ENCODE peak calls at places on chromosome 10, in six cellular contexts. I, T, O, H, U and V are unnamed samples.

GRCh38 chr10:47027108-47027811 is 116.0 kb downstream of the PTPN20 start:
- DNase-seq in O (no peak), U (no peak), H (no peak), I (no peak), T (no peak), V (no peak)

GRCh38 chr10:72816565-72816964 is 77.0 kb upstream of the OIT3 start:
- DNase-seq in U (no peak), O (no peak), I (no peak), T (no peak), H (no peak), V (no peak)

GRCh38 chr10:1320739-1321331 is 264.6 kb downstream of the WDR37 start:
- DNase-seq in T (no peak), H (no peak), U (no peak), O (no peak), I (no peak), V (no peak)

GRCh38 chr10:132550366-132551092 is 12.9 kb downstream of the INPP5A start:
- DNase-seq in U (no peak), H (no peak), T (no peak), O (no peak), I (no peak), V (no peak)

GRCh38 chr10:60646966-60647796 is 131.1 kb upstream of the CDK1 start:
- DNase-seq in I (peak; percentile 1), U (no peak), O (no peak), H (peak; percentile 28), T (peak; percentile 60), V (peak; percentile 15)

GRCh38 chr10:110056822-110057221 is 49.0 kb downstream of the ADD3 start:
- DNase-seq in U (no peak), O (peak; percentile 45), H (peak; percentile 27), I (no peak), T (no peak), V (no peak)

GRCh38 chr10:115933098-115933497 is 339.9 kb downstream of the GFRA1 start:
- DNase-seq in T (no peak), O (no peak), I (no peak), U (no peak), H (no peak), V (no peak)

GRCh38 chr10:69405221-69405620 is 11.5 kb downstream of the TACR2 start:
- DNase-seq in T (no peak), H (no peak), U (no peak), I (no peak), O (no peak), V (no peak)

GRCh38 chr10:95435548-95436279 is 125.5 kb downstream of the SORBS1 start:
- DNase-seq in H (no peak), U (no peak), O (no peak), I (no peak), T (no peak), V (no peak)

GRCh38 chr10:60446070-60446833 is 56.6 kb upstream of the ANK3 start:
- DNase-seq in I (no peak), H (no peak), U (no peak), T (no peak), O (no peak), V (no peak)